ENCODE peak calls at places on chromosomes 12 and 14, in seven cellular contexts. Y, C, B, P, G, O and H are unnamed samples.

GRCh38 chr12:89571481-89572190 is 45.8 kb upstream of the POC1B start:
- DNase-seq in C (no peak), Y (no peak), P (no peak), G (no peak), B (no peak), O (no peak), H (no peak)

GRCh38 chr12:6334940-6335450 is 6.9 kb downstream of the TNFRSF1A start:
- DNase-seq in Y (no peak), C (no peak), P (no peak), B (peak), O (no peak), G (no peak), H (no peak)

GRCh38 chr12:48110691-48111315 is 4.9 kb upstream of the SENP1 start:
- DNase-seq in B (no peak), C (peak), Y (no peak), G (no peak), P (no peak), O (no peak), H (no peak)

GRCh38 chr14:102666635-102667034 is 74.2 kb downstream of the RCOR1 start:
- DNase-seq in P (no peak), C (no peak), O (no peak), Y (no peak), B (no peak), G (no peak), H (no peak)

GRCh38 chr14:103501041-103501870 is 21.4 kb downstream of the CKB start:
- DNase-seq in Y (no peak), G (no peak), O (no peak), B (no peak), P (no peak), C (peak), H (no peak)

GRCh38 chr14:91063119-91063518 is 2.7 kb upstream of the RPS6KA5 start:
- DNase-seq in G (peak), P (no peak), C (no peak), B (no peak), O (no peak), Y (no peak), H (peak)

GRCh38 chr14:65336191-65336591 is 76.3 kb upstream of the FUT8 start:
- DNase-seq in C (peak), P (no peak), B (no peak), O (no peak), G (no peak), Y (no peak), H (no peak)

GRCh38 chr14:102622262-102622885 is 29.9 kb downstream of the RCOR1 start:
- DNase-seq in O (no peak), C (no peak), B (peak), Y (no peak), P (no peak), G (no peak), H (no peak)

GRCh38 chr12:88418856-88419497 is 161.3 kb downstream of the KITLG start:
- DNase-seq in P (no peak), O (no peak), B (no peak), Y (no peak), C (no peak), G (no peak), H (no peak)

GRCh38 chr12:53995311-53996187 is 4.4 kb upstream of the HOXC9 start:
- DNase-seq in O (no peak), Y (no peak), C (no peak), P (no peak), G (no peak), B (no peak), H (no peak)

GRCh38 chr12:123660328-123660727 is 10.6 kb upstream of the TCTN2 start:
- DNase-seq in Y (no peak), C (no peak), P (no peak), O (no peak), G (no peak), B (no peak), H (no peak)

GRCh38 chr12:126362490-126362889 is 1297.3 kb downstream of the AACS start:
- DNase-seq in O (no peak), G (no peak), P (no peak), Y (no peak), B (no peak), C (no peak), H (no peak)

GRCh38 chr12:132908145-132909029 is 21.0 kb upstream of the CHFR start:
- DNase-seq in B (peak), P (peak), Y (peak), O (no peak), G (peak), C (peak), H (no peak)

GRCh38 chr12:65168606-65169310 is 625 bp upstream of the LEMD3 start:
- DNase-seq in O (no peak), B (no peak), Y (no peak), P (no peak), G (no peak), C (no peak), H (no peak)

GRCh38 chr12:31369712-31370521 is 44.0 kb upstream of the SINHCAF start:
- DNase-seq in G (no peak), O (no peak), Y (peak), P (no peak), B (peak), C (peak), H (peak)
- TF ChIP-seq POLR2AphosphoS5 in G (no peak), O (no peak), Y (no peak), P (no peak), B (no peak), C (no peak), H (no peak)

GRCh38 chr14:53921027-53921426 is 35.6 kb downstream of the BMP4 start:
- DNase-seq in C (no peak), P (no peak), G (no peak), Y (no peak), B (no peak), O (no peak), H (no peak)
- TF ChIP-seq POLR2AphosphoS5 in C (no peak), P (no peak), G (no peak), Y (no peak), B (no peak), O (no peak), H (no peak)

GRCh38 chr14:68234101-68234905 is 414.7 kb downstream of the RAD51B start:
- DNase-seq in P (no peak), B (no peak), C (no peak), O (no peak), G (no peak), Y (no peak), H (no peak)

GRCh38 chr14:68231832-68232642 is 412.5 kb downstream of the RAD51B start:
- DNase-seq in P (no peak), B (no peak), G (no peak), O (no peak), C (no peak), Y (peak), H (no peak)

GRCh38 chr14:68233385-68233784 is 413.8 kb downstream of the RAD51B start:
- DNase-seq in G (no peak), C (no peak), P (no peak), O (no peak), Y (no peak), B (no peak), H (no peak)

GRCh38 chr14:68230941-68231717 is 411.6 kb downstream of the RAD51B start:
- DNase-seq in B (no peak), P (no peak), Y (peak), G (no peak), C (no peak), O (no peak), H (no peak)

GRCh38 chr14:68232643-68233055 is 413.1 kb downstream of the RAD51B start:
- DNase-seq in C (peak), B (peak), Y (peak), O (peak), G (peak), P (no peak), H (peak)
- TF ChIP-seq POLR2AphosphoS5 in C (peak), B (peak), Y (peak), O (no peak), G (no peak), P (no peak), H (no peak)

GRCh38 chr14:105400016-105400415 is 1.7 kb downstream of the TEX22 start:
- DNase-seq in Y (no peak), G (no peak), O (no peak), P (no peak), B (no peak), C (no peak), H (no peak)
- TF ChIP-seq POLR2AphosphoS5 in Y (no peak), G (no peak), O (no peak), P (no peak), B (no peak), C (no peak), H (no peak)

GRCh38 chr12:27551172-27551840 is 27.3 kb downstream of the PPFIBP1 start:
- DNase-seq in B (no peak), P (no peak), O (no peak), Y (no peak), C (no peak), G (no peak), H (no peak)

GRCh38 chr12:27552886-27553560 is 29.0 kb downstream of the PPFIBP1 start:
- DNase-seq in G (no peak), Y (no peak), P (no peak), C (no peak), O (no peak), B (no peak), H (peak)

GRCh38 chr12:27550653-27550975 is 26.6 kb downstream of the PPFIBP1 start:
- DNase-seq in Y (no peak), B (no peak), C (no peak), O (no peak), G (no peak), P (no peak), H (no peak)

GRCh38 chr12:27554003-27554402 is 30.0 kb downstream of the PPFIBP1 start:
- DNase-seq in G (no peak), B (no peak), P (no peak), C (no peak), O (no peak), Y (no peak), H (no peak)

GRCh38 chr12:27552235-27552634 is 28.2 kb downstream of the PPFIBP1 start:
- DNase-seq in B (no peak), G (no peak), C (no peak), O (no peak), Y (no peak), P (no peak), H (no peak)
- TF ChIP-seq POLR2AphosphoS5 in B (no peak), G (no peak), C (no peak), O (no peak), Y (no peak), P (no peak), H (no peak)

GRCh38 chr12:31732926-31733548 is 4.2 kb upstream of the AMN1 start:
- DNase-seq in Y (peak), C (no peak), B (no peak), O (peak), G (no peak), P (no peak), H (peak)
- TF ChIP-seq POLR2AphosphoS5 in Y (peak), C (no peak), B (peak), O (peak), G (no peak), P (peak), H (no peak)

DNA sequence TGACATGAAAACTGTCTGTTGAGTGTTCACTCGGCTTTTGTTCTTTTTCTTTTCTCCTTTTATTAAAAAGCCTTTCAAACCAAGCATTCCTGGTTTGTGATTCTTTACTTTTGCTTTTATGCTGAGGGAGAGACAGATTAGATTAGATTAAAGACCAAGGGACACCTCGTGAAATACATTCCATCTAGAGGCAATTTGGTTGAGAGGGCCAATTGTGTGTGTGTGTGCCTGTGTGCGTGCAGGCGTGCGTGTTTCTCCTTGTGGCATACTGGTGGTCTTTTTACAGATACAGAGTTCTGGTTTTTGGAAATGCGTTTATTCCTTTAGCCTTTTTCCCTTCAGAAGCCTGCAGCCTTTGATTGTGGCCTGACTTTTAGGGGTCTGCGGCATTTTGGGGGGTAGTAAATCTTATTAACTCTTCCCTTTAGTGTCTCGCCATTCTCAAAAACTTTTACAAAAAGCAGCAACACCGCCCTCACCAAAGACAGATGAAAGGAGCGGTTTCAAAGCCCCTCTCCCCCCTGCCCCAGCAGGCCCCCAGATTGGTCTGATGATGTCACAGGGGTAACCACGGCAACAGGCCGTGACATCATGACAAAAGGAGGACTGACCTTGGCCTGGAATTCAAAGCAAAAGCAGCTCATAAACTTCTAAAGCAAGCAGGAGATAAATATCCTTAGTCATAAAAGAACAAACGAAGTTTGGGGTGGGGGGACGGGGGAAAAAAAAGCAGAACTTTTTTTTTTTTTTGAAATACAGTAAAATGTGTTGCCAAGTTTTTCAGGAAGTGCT is 84.1 kb upstream of the TBX3 start:
- DNase-seq in O (no peak), C (no peak), P (no peak), Y (no peak), B (no peak), G (no peak), H (peak)
- TF ChIP-seq POLR2AphosphoS5 in O (no peak), C (no peak), P (no peak), Y (no peak), B (no peak), G (no peak), H (no peak)

DNA sequence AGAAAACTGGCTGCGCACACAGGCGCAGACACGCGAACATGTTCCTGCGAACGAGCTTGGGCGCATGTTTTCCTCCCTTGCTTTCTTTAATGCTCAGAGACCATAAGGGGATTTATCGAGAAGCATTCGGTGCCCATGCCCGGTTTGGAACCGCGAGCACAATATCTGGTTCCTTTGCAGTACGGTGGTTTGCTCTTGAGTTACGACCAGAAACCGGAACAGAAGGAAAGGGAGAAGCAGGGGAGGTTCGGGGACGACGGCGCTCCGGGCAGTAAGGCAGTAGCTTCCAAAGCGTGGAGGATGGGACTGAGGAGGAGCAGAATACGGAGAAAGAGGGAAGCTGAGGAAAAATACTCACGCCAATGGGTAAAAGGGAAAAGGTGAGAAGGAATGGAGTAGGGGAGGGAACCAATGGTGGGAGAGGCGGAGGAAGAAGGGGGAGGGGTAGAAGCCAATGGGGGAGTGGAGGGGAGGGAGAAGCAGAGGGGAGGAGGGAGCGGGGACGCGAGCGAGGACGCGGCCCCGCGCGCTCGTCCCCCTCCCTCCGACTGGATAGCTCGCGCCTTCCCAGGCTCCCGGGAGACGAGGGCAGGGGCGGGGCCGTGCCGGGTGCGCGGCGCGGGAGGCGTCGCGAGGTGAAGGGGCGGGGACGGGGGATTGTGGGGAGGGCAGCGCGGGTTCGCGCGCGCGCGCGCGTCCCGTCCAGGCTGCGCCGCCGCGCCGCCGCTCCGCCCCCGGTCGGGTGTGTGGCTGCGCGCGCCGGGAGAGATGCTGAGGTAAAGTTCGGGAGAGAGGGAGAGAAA is 625 bp upstream of the ARHGAP5 start:
- DNase-seq in B (peak), Y (peak), C (peak), P (peak), O (peak), G (peak), H (peak)
- TF ChIP-seq POLR2AphosphoS5 in B (peak), Y (peak), C (peak), P (peak), O (peak), G (no peak), H (peak)